ENCODE peak calls at places on chromosomes 6 and 20, in seven cellular contexts. N is IMR-90, W is mesenchymal stem cell, T is mesendoderm, S is neuronal stem cell, M is H1, C is H9. E is an unnamed sample.

GRCh38 chr6:3278691-3279090 is 19.9 kb downstream of the PSMG4 start:
- DNase-seq in S (no peak), C (no peak), M (no peak), W (no peak), N (no peak), T (no peak), E (no peak)

GRCh38 chr6:170290306-170291128 is at the start of gene DLL1:
- DNase-seq in M (no peak), S (peak), N (peak), C (peak), W (peak), T (peak), E (no peak)

GRCh38 chr6:54846857-54847721 is 518 bp downstream of the FAM83B start:
- DNase-seq in M (no peak), N (no peak), W (peak), S (peak), C (peak), T (peak), E (no peak)

GRCh38 chr6:156917213-156917612 is 140.0 kb downstream of the ARID1B start:
- DNase-seq in T (peak), S (no peak), W (peak), N (no peak), C (no peak), M (no peak), E (no peak)

GRCh38 chr20:50651676-50652075 is 39.7 kb downstream of the RIPOR3 start:
- DNase-seq in N (no peak), M (no peak), T (no peak), S (no peak), C (no peak), W (no peak), E (no peak)

GRCh38 chr6:33755070-33755869 is 8.6 kb upstream of the IP6K3 start:
- DNase-seq in S (no peak), C (no peak), N (no peak), M (no peak), T (no peak), W (no peak), E (no peak)

GRCh38 chr6:148873868-148874267 is 127.0 kb downstream of the UST start:
- DNase-seq in W (no peak), N (no peak), S (no peak), C (no peak), M (no peak), T (no peak), E (no peak)

GRCh38 chr20:7673841-7674240 is 266.4 kb downstream of the HAO1 start:
- DNase-seq in C (no peak), T (no peak), W (peak), S (no peak), M (no peak), N (no peak), E (no peak)

GRCh38 chr6:74404366-74404765 is 708.4 kb downstream of the CD109 start:
- DNase-seq in S (no peak), N (peak), C (no peak), W (peak), T (no peak), M (no peak), E (no peak)

GRCh38 chr6:108662702-108663101 is 102.0 kb downstream of the FOXO3 start:
- DNase-seq in T (no peak), W (no peak), N (no peak), S (no peak), C (no peak), M (no peak), E (no peak)

GRCh38 chr20:15812696-15813095 is 760.6 kb downstream of the KIF16B start:
- DNase-seq in N (no peak), S (no peak), T (no peak), W (no peak), M (no peak), C (no peak), E (no peak)

GRCh38 chr20:59648720-59649119 is 44.4 kb downstream of the PHACTR3 start:
- DNase-seq in M (no peak), W (no peak), C (no peak), S (no peak), N (no peak), T (no peak), E (no peak)

GRCh38 chr6:80338201-80338836 is 231.8 kb downstream of the BCKDHB start:
- DNase-seq in N (peak), T (peak), C (peak), W (peak), M (peak), S (peak), E (peak)

GRCh38 chr6:80341330-80341729 is 234.9 kb downstream of the BCKDHB start:
- DNase-seq in T (no peak), W (peak), M (no peak), C (no peak), S (no peak), N (peak), E (no peak)

GRCh38 chr6:80348263-80348662 is 241.8 kb downstream of the BCKDHB start:
- DNase-seq in W (no peak), T (no peak), N (peak), M (no peak), S (no peak), C (no peak), E (no peak)

DNA sequence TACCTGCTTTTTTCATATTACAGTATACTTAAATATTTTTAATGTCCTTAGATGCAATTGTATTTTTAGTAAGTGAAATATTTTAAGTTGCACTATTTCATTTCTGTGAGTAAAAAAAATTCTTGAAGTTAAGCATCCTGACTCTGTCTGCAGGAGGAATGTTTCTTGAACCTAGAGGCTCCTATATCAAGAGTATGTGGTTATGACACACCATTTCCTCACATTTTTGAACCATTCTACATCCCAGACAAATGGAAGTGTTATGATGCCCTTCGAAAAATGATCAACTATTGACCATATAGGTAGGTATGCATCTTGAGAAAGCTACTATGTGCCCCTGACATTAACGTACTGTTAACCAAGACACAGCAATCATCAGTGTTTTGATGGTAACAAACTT is 237.0 kb downstream of the BCKDHB start:
- DNase-seq in N (peak), W (no peak), M (no peak), S (no peak), T (no peak), C (no peak), E (no peak)
- H4K8ac ChIP-seq in N (no peak), W (no peak), M (no peak), S (no peak), T (no peak), C (no peak), E (no peak)

GRCh38 chr6:123430966-123431365 is 205.8 kb downstream of the TRDN start:
- DNase-seq in S (no peak), W (no peak), C (no peak), N (no peak), T (no peak), M (no peak), E (no peak)
- H4K8ac ChIP-seq in S (no peak), W (no peak), C (no peak), N (no peak), T (no peak), M (no peak), E (no peak)

GRCh38 chr6:129644567-129645015 is 65.4 kb downstream of the ARHGAP18 start:
- DNase-seq in T (peak), C (no peak), N (peak), S (no peak), M (no peak), W (peak), E (no peak)

GRCh38 chr6:129647044-129647443 is 62.9 kb downstream of the ARHGAP18 start:
- DNase-seq in S (no peak), N (no peak), W (no peak), M (no peak), T (no peak), C (no peak), E (no peak)

GRCh38 chr6:129646140-129646569 is 63.8 kb downstream of the ARHGAP18 start:
- DNase-seq in N (no peak), S (no peak), W (no peak), T (no peak), M (no peak), C (no peak), E (no peak)

GRCh38 chr6:129646617-129647016 is 63.4 kb downstream of the ARHGAP18 start:
- DNase-seq in N (peak), S (no peak), M (no peak), W (no peak), T (no peak), C (no peak), E (no peak)

GRCh38 chr6:129645371-129646139 is 64.4 kb downstream of the ARHGAP18 start:
- DNase-seq in M (no peak), N (no peak), C (no peak), W (no peak), S (no peak), T (peak), E (no peak)
- H4K8ac ChIP-seq in M (no peak), N (peak), C (no peak), W (no peak), S (no peak), T (no peak), E (no peak)

DNA sequence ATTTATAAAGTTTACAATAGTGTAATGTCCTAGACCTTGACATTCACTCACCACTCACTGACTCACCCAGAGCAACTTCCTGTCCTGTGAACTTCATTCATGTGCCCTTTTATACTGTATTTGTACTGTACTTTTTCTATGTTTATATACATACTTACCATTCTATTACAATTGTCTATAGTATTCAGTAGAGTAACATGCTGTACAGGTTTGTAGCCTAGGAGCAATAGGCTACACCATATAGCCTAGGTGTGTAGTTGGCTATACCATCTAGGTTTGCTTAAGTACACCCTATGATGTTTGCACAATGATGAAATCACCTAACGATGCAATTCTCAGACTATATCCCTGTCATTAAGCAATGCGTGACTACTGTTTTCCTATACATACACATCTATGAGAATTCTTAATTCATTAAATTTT is 17.5 kb downstream of the EDEM2 start:
- DNase-seq in M (no peak), S (no peak), N (peak), T (no peak), C (no peak), W (peak), E (no peak)
- H4K8ac ChIP-seq in M (no peak), S (no peak), N (no peak), T (no peak), C (no peak), W (no peak), E (no peak)

GRCh38 chr6:5020142-5020541 is 16.3 kb upstream of the RPP40 start:
- DNase-seq in W (no peak), N (no peak), C (no peak), T (no peak), M (no peak), S (no peak), E (no peak)
- H4K8ac ChIP-seq in W (no peak), N (no peak), C (no peak), T (no peak), M (no peak), S (no peak), E (no peak)

GRCh38 chr20:2657674-2658073 is 5.2 kb downstream of the NOP56 start:
- DNase-seq in M (no peak), T (no peak), W (no peak), S (no peak), C (no peak), N (no peak), E (no peak)
- H4K8ac ChIP-seq in M (no peak), T (no peak), W (no peak), S (no peak), C (no peak), N (no peak), E (no peak)

GRCh38 chr6:1057490-1058135 is 254.3 kb upstream of the FOXQ1 start:
- DNase-seq in T (peak), W (no peak), N (no peak), M (no peak), C (no peak), S (no peak), E (no peak)
- H4K8ac ChIP-seq in T (no peak), W (no peak), N (no peak), M (no peak), C (no peak), S (no peak), E (no peak)

DNA sequence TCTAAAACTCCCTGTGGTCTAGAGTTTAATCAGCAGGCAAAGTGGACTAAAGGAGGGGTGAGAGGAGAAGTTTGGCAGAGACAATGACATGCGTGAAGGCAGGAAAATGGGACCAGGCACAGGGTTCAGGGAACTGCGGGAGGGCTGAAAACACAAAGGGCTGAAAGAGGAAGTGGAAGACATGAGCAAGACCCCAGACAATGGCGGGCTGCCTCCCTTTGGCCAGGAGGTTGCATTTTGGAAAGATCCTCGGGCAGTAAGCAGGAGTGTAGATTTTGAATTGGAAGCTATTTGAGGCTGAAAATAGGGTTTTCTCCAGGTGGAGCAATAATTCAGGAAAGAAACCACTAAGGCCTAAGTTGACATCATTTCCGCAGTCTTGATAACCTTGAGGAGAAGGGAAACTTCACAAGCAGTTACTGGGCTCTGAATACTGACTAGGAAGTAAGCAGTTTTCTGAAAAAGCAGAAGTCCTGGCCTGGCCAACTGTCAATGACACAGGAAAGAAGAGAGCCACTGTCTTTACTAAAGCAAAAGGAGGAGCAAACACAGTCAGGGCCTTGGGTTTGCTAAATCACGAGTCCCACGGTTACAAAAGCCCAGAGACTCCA is 3.4 kb downstream of the LY86 start:
- DNase-seq in C (no peak), W (no peak), T (no peak), N (no peak), M (no peak), S (no peak), E (peak)
- H4K8ac ChIP-seq in C (no peak), W (no peak), T (no peak), N (no peak), M (no peak), S (no peak), E (no peak)

GRCh38 chr6:92043782-92044181 is 1375.6 kb downstream of the EPHA7 start:
- DNase-seq in M (no peak), C (no peak), W (peak), S (no peak), T (no peak), N (no peak), E (no peak)
- H4K8ac ChIP-seq in M (no peak), C (no peak), W (no peak), S (no peak), T (no peak), N (no peak), E (no peak)

E was measured in trophoblast cell.